ENCODE peak calls at places on chromosome 14, in five cellular contexts. E, U, B, Y and R are unnamed samples.

GRCh38 chr14:59126714-59127436 is 61.6 kb upstream of the DAAM1 start:
- DNase-seq in E (peak), U (peak), B (peak), Y (peak), R (peak)

GRCh38 chr14:53953828-53954550 is 2.6 kb downstream of the BMP4 start:
- DNase-seq in E (peak), U (no peak), B (peak), Y (peak), R (peak)

GRCh38 chr14:66752109-66752508 is 244.2 kb downstream of the GPHN start:
- DNase-seq in E (no peak), U (no peak), B (peak), Y (no peak), R (no peak)

GRCh38 chr14:26984318-26985177 is 386.7 kb upstream of the NOVA1 start:
- DNase-seq in E (peak), U (peak), B (peak), Y (peak), R (peak)

GRCh38 chr14:35826952-35827416 is 846 bp downstream of the BRMS1L start:
- DNase-seq in E (no peak), U (no peak), B (no peak), Y (no peak), R (no peak)

GRCh38 chr14:59020382-59020781 is 168.1 kb upstream of the DAAM1 start:
- DNase-seq in E (peak), U (no peak), B (peak), Y (no peak), R (no peak)

GRCh38 chr14:101225116-101225728 is 321.7 kb upstream of the RTL1 start:
- DNase-seq in E (no peak), U (no peak), B (peak), Y (no peak), R (no peak)

GRCh38 chr14:68229423-68229831 is 409.8 kb downstream of the RAD51B start:
- DNase-seq in E (no peak), U (no peak), B (no peak), Y (no peak), R (no peak)

GRCh38 chr14:72141084-72141483 is 208.9 kb downstream of the RGS6 start:
- DNase-seq in E (no peak), U (no peak), B (no peak), Y (no peak), R (no peak)

GRCh38 chr14:80587096-80587724 is 354.3 kb downstream of the CEP128 start:
- DNase-seq in E (peak), U (peak), B (peak), Y (no peak), R (no peak)

GRCh38 chr14:49961270-49962222 is 68.7 kb downstream of the ARF6 start:
- DNase-seq in E (peak), U (no peak), B (no peak), Y (no peak), R (no peak)

GRCh38 chr14:77037886-77038511 is 9.5 kb upstream of the IRF2BPL start:
- DNase-seq in E (no peak), U (no peak), B (no peak), Y (no peak), R (no peak)

GRCh38 chr14:75120546-75121291 is 6.1 kb downstream of the NEK9 start:
- DNase-seq in E (no peak), U (no peak), B (no peak), Y (no peak), R (no peak)

GRCh38 chr14:28762290-28762948 is 4.2 kb upstream of the FOXG1 start:
- DNase-seq in E (peak), U (no peak), B (no peak), Y (no peak), R (no peak)

GRCh38 chr14:82009076-82009475 is 475.4 kb upstream of the SEL1L start:
- DNase-seq in E (no peak), U (no peak), B (no peak), Y (no peak), R (peak)

GRCh38 chr14:31926123-31926522 is 151.0 kb upstream of the ARHGAP5 start:
- DNase-seq in E (peak), U (no peak), B (peak), Y (no peak), R (no peak)

GRCh38 chr14:92538412-92539017 is 24.9 kb downstream of the RIN3 start:
- DNase-seq in E (no peak), U (no peak), B (no peak), Y (no peak), R (no peak)

GRCh38 chr14:24310666-24311604 is at the start of gene LTB4R:
- DNase-seq in E (peak), U (no peak), B (peak), Y (peak), R (no peak)

GRCh38 chr14:98622208-98623051 is 649.6 kb downstream of the BCL11B start:
- DNase-seq in E (peak), U (no peak), B (no peak), Y (no peak), R (no peak)

GRCh38 chr14:32233292-32233691 is 30.2 kb upstream of the RNU6-8 start:
- DNase-seq in E (no peak), U (no peak), B (no peak), Y (no peak), R (no peak)

GRCh38 chr14:67999290-67999689 is 179.7 kb downstream of the RAD51B start:
- DNase-seq in E (peak), U (no peak), B (peak), Y (no peak), R (no peak)

GRCh38 chr14:101332281-101332680 is 229.0 kb upstream of the DIO3 start:
- DNase-seq in E (no peak), U (no peak), B (no peak), Y (no peak), R (no peak)

GRCh38 chr14:78156196-78156595 is 14.0 kb upstream of the NRXN3 start:
- DNase-seq in E (no peak), U (no peak), B (no peak), Y (no peak), R (no peak)

GRCh38 chr14:78157855-78158436 is 12.2 kb upstream of the NRXN3 start:
- DNase-seq in E (peak), U (no peak), B (peak), Y (peak), R (peak)

GRCh38 chr14:78154827-78155226 is 15.3 kb upstream of the NRXN3 start:
- DNase-seq in E (no peak), U (no peak), B (no peak), Y (no peak), R (peak)

GRCh38 chr14:78152246-78153068 is 17.7 kb upstream of the NRXN3 start:
- DNase-seq in E (no peak), U (no peak), B (no peak), Y (no peak), R (no peak)

DNA sequence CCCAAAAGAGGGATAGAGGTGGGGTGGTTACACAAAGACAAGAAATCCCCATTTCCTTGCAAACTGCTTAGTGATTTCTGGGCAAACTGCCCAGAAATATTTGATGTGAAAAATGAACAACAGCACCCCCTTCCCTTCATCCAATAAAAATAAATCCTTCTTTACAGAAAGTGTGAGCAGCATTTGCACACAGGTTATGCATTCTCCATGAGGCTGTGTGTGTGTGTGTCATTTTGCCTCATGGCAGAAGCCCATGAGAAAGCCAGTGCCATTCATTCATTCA is 17.2 kb upstream of the NRXN3 start:
- DNase-seq in E (peak), U (no peak), B (peak), Y (no peak), R (no peak)
- TF ChIP-seq CTCF in E (no peak), U (no peak), B (no peak), Y (no peak), R (no peak)

GRCh38 chr14:87934185-87934584 is 58.8 kb downstream of the GALC start:
- DNase-seq in E (no peak), U (no peak), B (no peak), Y (no peak), R (no peak)
- TF ChIP-seq CTCF in E (no peak), U (no peak), B (no peak), Y (no peak), R (no peak)

GRCh38 chr14:34496679-34497513 is 34.9 kb upstream of the SPTSSA start:
- DNase-seq in E (peak), U (peak), B (peak), Y (peak), R (peak)
- TF ChIP-seq CTCF in E (peak), U (peak), B (peak), Y (no peak), R (no peak)

GRCh38 chr14:69803753-69804152 is 6.7 kb upstream of the SLC10A1 start:
- DNase-seq in E (no peak), U (no peak), B (no peak), Y (no peak), R (no peak)
- TF ChIP-seq CTCF in E (peak), U (no peak), B (peak), Y (no peak), R (no peak)

DNA sequence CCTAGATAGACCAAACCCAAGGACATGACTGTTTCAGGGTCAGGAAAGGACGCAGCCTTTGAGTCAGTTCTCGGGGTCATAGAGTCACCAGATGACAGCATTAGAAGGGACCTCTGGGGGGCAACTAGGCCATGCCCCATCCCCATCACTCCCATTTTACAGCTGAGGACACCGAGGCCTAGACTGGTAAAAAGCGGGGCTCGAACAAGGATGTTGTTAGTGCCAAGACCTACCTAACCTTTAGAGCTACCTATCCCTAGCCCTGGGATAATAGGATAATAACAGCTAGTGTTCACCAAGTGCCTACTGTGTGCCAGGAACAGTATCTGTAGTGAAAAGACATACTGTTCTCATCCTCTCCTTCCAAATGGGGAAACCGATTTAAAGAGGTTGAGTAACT is 48.7 kb downstream of the PLEKHG3 start:
- DNase-seq in E (no peak), U (no peak), B (no peak), Y (no peak), R (no peak)
- TF ChIP-seq CTCF in E (no peak), U (no peak), B (no peak), Y (no peak), R (no peak)

DNA sequence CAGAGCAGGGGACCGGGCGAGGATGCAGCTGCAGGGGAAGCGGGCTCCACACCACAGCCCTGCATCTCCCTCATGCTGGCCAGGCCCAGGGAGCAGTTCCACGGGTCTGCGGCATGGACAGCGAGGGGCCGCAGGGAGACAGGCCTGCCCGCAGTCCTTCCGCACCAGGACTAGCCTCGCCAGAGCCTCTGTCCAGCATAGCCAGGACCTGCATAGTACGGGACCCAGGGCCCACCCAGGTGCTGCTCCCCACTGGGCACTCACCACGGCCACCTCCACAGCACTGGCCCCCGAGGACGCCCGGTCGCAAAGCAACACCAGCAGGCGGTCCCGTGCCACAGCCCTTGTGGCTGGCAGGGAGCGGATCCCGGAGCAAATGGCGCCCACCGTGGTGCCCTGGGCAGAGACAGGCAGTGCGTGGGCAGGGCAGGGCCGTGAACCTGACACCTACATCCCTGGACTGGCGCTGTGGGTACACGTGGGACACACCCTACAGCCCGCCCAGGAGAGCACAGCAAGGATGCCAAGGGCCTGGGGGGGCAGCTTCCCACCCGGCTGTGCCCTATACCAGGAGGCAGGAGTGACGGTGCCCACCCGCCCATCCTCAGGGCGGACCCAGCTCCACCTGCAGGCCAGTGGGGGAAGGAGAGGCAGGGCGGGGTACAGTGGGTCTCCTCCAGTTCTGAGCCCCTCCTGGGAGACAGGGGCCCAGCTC is 23.8 kb downstream of the JAG2 start:
- DNase-seq in E (no peak), U (no peak), B (no peak), Y (no peak), R (no peak)
- TF ChIP-seq CTCF in E (no peak), U (no peak), B (no peak), Y (no peak), R (no peak)

DNA sequence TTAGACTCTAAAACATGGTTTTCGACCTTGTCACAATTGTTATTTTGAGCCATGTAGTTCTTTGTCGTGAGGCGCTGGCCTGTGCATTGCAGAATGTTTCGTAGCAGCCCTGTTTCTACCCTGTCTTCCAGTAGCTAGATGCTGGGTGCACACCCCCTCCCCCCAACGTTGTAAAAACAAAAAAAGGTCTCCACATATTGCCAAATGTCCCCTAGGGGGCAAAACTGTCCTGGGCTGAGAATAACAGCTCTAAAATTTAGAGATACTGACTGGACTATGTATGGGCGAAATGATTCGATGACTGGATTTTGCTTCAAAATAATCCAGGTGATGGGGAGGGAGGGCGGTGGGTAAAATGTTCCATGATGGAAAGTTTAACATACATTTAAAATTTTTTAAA is 126.1 kb upstream of the FUT8 start:
- DNase-seq in E (no peak), U (no peak), B (peak), Y (no peak), R (no peak)
- TF ChIP-seq CTCF in E (peak), U (peak), B (peak), Y (no peak), R (no peak)

GRCh38 chr14:96501746-96502620 is at the start of gene PAPOLA:
- DNase-seq in E (peak), U (peak), B (peak), Y (peak), R (peak)
- TF ChIP-seq CTCF in E (peak), U (no peak), B (peak), Y (no peak), R (no peak)

GRCh38 chr14:103385994-103386491 is 828 bp downstream of the MARK3 start:
- DNase-seq in E (peak), U (no peak), B (no peak), Y (no peak), R (peak)

GRCh38 chr14:103386632-103387329 is 1.6 kb downstream of the MARK3 start:
- DNase-seq in E (peak), U (no peak), B (peak), Y (no peak), R (peak)

GRCh38 chr14:103382375-103382774 is 2.8 kb upstream of the MARK3 start:
- DNase-seq in E (no peak), U (no peak), B (peak), Y (no peak), R (no peak)

GRCh38 chr14:103384450-103385152 is 614 bp upstream of the MARK3 start:
- DNase-seq in E (no peak), U (no peak), B (no peak), Y (no peak), R (no peak)

GRCh38 chr14:103385153-103385993 is at the start of gene MARK3:
- DNase-seq in E (peak), U (peak), B (peak), Y (peak), R (peak)
- TF ChIP-seq CTCF in E (peak), U (no peak), B (no peak), Y (no peak), R (no peak)

DNA sequence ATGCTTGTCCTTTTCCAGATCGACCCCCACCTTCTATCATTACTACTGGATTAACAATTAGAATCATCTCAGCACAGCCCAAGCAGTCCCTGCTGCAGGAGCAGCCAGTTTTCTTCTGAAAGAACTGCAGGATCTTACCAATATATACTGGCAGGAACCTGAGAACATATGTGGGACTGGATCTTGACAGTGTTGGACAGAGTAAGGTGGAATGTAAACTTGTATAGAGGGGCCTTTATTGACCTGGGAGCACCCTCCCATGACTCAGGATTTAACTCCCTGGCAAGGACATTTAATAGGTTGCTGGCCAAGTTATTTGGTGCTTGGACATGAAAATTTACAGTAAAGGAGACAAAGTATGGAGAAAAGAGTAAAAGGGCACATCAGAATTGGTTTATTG is 66.2 kb upstream of the TMX1 start:
- DNase-seq in E (no peak), U (no peak), B (no peak), Y (no peak), R (no peak)
- TF ChIP-seq CTCF in E (no peak), U (no peak), B (no peak), Y (no peak), R (no peak)